ENCODE peak calls at places on chromosomes 5 and 9, in four cellular contexts. L, B, J and Q are unnamed samples.

GRCh38 chr5:111454198-111454606 is 58.1 kb downstream of the STARD4 start:
- DNase-seq in L (no peak), B (no peak), J (no peak), Q (no peak)

GRCh38 chr9:77211561-77211960 is 34.2 kb downstream of the VPS13A start:
- DNase-seq in L (no peak), B (no peak), J (no peak), Q (no peak)

GRCh38 chr9:26955222-26955903 is 849 bp upstream of the IFT74 start:
- DNase-seq in L (peak), B (no peak), J (no peak), Q (peak)

GRCh38 chr5:59218424-59219045 is 635.7 kb downstream of the RAB3C start:
- DNase-seq in L (peak), B (no peak), J (no peak), Q (peak)

GRCh38 chr5:38872826-38873225 is 27.0 kb downstream of the OSMR start:
- DNase-seq in L (no peak), B (no peak), J (no peak), Q (no peak)

GRCh38 chr5:156913719-156914370 is 49.2 kb downstream of the TIMD4 start:
- DNase-seq in L (no peak), B (peak), J (no peak), Q (no peak)

GRCh38 chr9:3455088-3455487 is 70.7 kb downstream of the RFX3 start:
- DNase-seq in L (no peak), B (no peak), J (no peak), Q (no peak)

GRCh38 chr5:1834721-1835425 is 33.7 kb downstream of the NDUFS6 start:
- DNase-seq in L (no peak), B (no peak), J (no peak), Q (no peak)

GRCh38 chr9:71795097-71795807 is 26.9 kb upstream of the CEMIP2 start:
- DNase-seq in L (no peak), B (no peak), J (no peak), Q (no peak)

GRCh38 chr5:1925111-1926070 is 42.7 kb upstream of the IRX4 start:
- DNase-seq in L (no peak), B (no peak), J (no peak), Q (no peak)

GRCh38 chr5:128350705-128351104 is 187.3 kb downstream of the FBN2 start:
- DNase-seq in L (no peak), B (no peak), J (no peak), Q (no peak)

GRCh38 chr5:158020555-158021418 is 161.8 kb upstream of the CLINT1 start:
- DNase-seq in L (no peak), B (no peak), J (no peak), Q (peak)

GRCh38 chr5:172266071-172266675 is 17.4 kb downstream of the UBTD2 start:
- DNase-seq in L (no peak), B (no peak), J (no peak), Q (no peak)